ENCODE peak calls at places on chromosome 14, in four cellular contexts. One of them, this sample, is unnamed.

GRCh38 chr14:61752626-61753025 is 9.6 kb upstream of the SNAPC1 start:
- DNase-seq in IMR-90: peak; percentile 61
- DNase-seq in neuronal stem cell: no peak
- DNase-seq in trophoblast cell: no peak
- DNase-seq in this sample: no peak

GRCh38 chr14:99040711-99041110 is 231.3 kb downstream of the BCL11B start:
- DNase-seq in IMR-90: no peak
- DNase-seq in neuronal stem cell: no peak
- DNase-seq in trophoblast cell: no peak
- DNase-seq in this sample: no peak

GRCh38 chr14:91858536-91859275 is 8.6 kb downstream of the TC2N start:
- DNase-seq in IMR-90: peak; percentile 66
- DNase-seq in neuronal stem cell: no peak
- DNase-seq in trophoblast cell: no peak
- DNase-seq in this sample: no peak

GRCh38 chr14:32230695-32231280 is 27.7 kb upstream of the RNU6-8 start:
- DNase-seq in IMR-90: peak; percentile 67
- DNase-seq in neuronal stem cell: no peak
- DNase-seq in trophoblast cell: no peak
- DNase-seq in this sample: no peak

GRCh38 chr14:60622920-60623263 is 26.4 kb downstream of the SIX1 start:
- DNase-seq in IMR-90: peak; percentile 70
- DNase-seq in neuronal stem cell: no peak
- DNase-seq in trophoblast cell: no peak
- DNase-seq in this sample: no peak

GRCh38 chr14:104429291-104429861 is 150.2 kb upstream of the C14orf180 start:
- DNase-seq in IMR-90: no peak
- DNase-seq in neuronal stem cell: no peak
- DNase-seq in trophoblast cell: no peak
- DNase-seq in this sample: peak; percentile 22

GRCh38 chr14:23013056-23014054 is 3.4 kb upstream of the C14orf93 start:
- DNase-seq in IMR-90: no peak
- DNase-seq in neuronal stem cell: no peak
- DNase-seq in trophoblast cell: no peak
- DNase-seq in this sample: no peak

GRCh38 chr14:73253323-73253610 is 16.0 kb downstream of the PAPLN start:
- DNase-seq in IMR-90: no peak
- DNase-seq in neuronal stem cell: no peak
- DNase-seq in trophoblast cell: no peak
- DNase-seq in this sample: no peak

GRCh38 chr14:78764240-78764639 is 594.1 kb downstream of the NRXN3 start:
- DNase-seq in IMR-90: peak; percentile 1
- DNase-seq in neuronal stem cell: no peak
- DNase-seq in trophoblast cell: no peak
- DNase-seq in this sample: no peak

GRCh38 chr14:99359906-99360305 is 87.9 kb upstream of the BCL11B start:
- DNase-seq in IMR-90: no peak
- DNase-seq in neuronal stem cell: no peak
- DNase-seq in trophoblast cell: peak; percentile 81
- DNase-seq in this sample: no peak

GRCh38 chr14:68486809-68487208 is 306.1 kb downstream of the ZFP36L1 start:
- DNase-seq in IMR-90: no peak
- DNase-seq in neuronal stem cell: no peak
- DNase-seq in trophoblast cell: no peak
- DNase-seq in this sample: no peak
- H3K18ac ChIP-seq in IMR-90: peak overlapping the region; percentile 41
- H3K18ac ChIP-seq in neuronal stem cell: no peak overlapping the region
- H3K18ac ChIP-seq in trophoblast cell: no peak overlapping the region
- H3K18ac ChIP-seq in this sample: no peak overlapping the region

GRCh38 chr14:102748806-102749205 is 28.4 kb upstream of the TRAF3 start:
- DNase-seq in IMR-90: no peak
- DNase-seq in neuronal stem cell: no peak
- DNase-seq in trophoblast cell: no peak
- DNase-seq in this sample: no peak

GRCh38 chr14:102749393-102749792 is 27.9 kb upstream of the TRAF3 start:
- DNase-seq in IMR-90: no peak
- DNase-seq in neuronal stem cell: no peak
- DNase-seq in trophoblast cell: no peak
- DNase-seq in this sample: peak; percentile 48

GRCh38 chr14:102751088-102751487 is 26.2 kb upstream of the TRAF3 start:
- DNase-seq in IMR-90: no peak
- DNase-seq in neuronal stem cell: no peak
- DNase-seq in trophoblast cell: no peak
- DNase-seq in this sample: peak; percentile 31

GRCh38 chr14:102752239-102752847 is 24.9 kb upstream of the TRAF3 start:
- DNase-seq in IMR-90: no peak
- DNase-seq in neuronal stem cell: no peak
- DNase-seq in trophoblast cell: no peak
- DNase-seq in this sample: no peak

GRCh38 chr14:102749833-102750775 is 27.1 kb upstream of the TRAF3 start:
- DNase-seq in IMR-90: no peak
- DNase-seq in neuronal stem cell: no peak
- DNase-seq in trophoblast cell: no peak
- DNase-seq in this sample: peak; percentile 29
- H4K91ac ChIP-seq in IMR-90: no peak overlapping the region
- H4K91ac ChIP-seq in neuronal stem cell: peak overlapping the region; percentile 96
- H4K91ac ChIP-seq in trophoblast cell: no peak overlapping the region
- H4K91ac ChIP-seq in this sample: no peak overlapping the region

DNA sequence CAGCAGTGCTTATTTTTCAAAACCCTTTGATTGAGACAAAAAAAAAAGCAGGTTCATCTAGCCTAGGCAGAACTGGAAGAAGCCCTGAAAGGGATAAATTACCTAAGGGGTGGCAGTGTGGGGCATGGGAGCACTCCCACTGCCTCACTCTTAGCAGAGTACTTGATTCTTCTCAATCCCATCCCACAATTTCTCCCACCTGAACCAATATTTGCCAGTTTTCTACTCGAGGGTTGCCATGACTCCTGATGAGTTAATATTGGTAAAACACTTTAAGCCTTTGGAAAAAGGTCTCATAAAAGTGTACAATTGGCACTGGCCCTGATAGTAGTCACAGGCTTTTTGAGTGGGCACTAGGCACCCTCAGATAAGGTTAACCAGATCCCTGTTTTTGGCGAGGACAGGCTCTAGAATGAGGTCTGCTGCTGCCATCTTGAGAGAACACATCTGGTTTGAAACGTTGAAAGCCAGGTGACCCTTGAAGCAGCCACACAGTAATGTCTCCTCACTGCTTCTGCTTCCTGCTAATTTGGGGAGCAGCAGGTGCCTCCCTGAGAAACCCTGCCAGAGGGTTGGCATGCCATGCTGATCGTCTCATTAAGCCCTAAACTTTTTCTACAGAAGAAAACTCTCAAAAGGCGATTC is 320.0 kb downstream of the RAD51B start:
- DNase-seq in IMR-90: no peak
- DNase-seq in neuronal stem cell: no peak
- DNase-seq in trophoblast cell: no peak
- DNase-seq in this sample: no peak
- H3K18ac ChIP-seq in IMR-90: peak overlapping the region; percentile 68
- H3K18ac ChIP-seq in neuronal stem cell: peak overlapping the region; percentile 40
- H3K18ac ChIP-seq in trophoblast cell: peak overlapping the region; percentile 85
- H3K18ac ChIP-seq in this sample: peak overlapping the region; percentile 15

GRCh38 chr14:35383569-35384385 is 20.8 kb downstream of the NFKBIA start:
- DNase-seq in IMR-90: no peak
- DNase-seq in neuronal stem cell: no peak
- DNase-seq in trophoblast cell: no peak
- DNase-seq in this sample: no peak
- H4K91ac ChIP-seq in IMR-90: peak overlapping the region; percentile 93
- H4K91ac ChIP-seq in neuronal stem cell: no peak overlapping the region
- H4K91ac ChIP-seq in trophoblast cell: peak overlapping the region; percentile 41
- H4K91ac ChIP-seq in this sample: no peak overlapping the region

DNA sequence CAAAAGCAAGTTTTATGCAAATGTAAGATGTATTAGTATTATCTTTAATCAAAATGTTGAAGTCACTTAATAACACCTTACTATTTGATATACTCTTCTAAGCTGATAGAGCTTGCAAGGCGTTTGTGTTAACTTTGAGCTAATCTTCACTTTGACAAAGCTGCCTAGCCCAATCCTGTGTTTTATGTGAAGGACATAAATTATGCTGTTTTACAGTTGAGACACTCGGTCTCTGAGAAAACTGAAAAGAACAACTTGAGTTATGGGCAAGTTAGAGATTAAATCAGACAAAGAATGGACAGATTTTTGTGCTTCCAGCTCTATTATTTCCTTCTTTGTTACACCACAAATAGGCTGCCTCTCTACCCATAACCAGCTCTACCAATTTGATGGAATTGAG is 42.0 kb upstream of the DAAM1 start:
- DNase-seq in IMR-90: no peak
- DNase-seq in neuronal stem cell: no peak
- DNase-seq in trophoblast cell: no peak
- DNase-seq in this sample: no peak
- H3K18ac ChIP-seq in IMR-90: no peak overlapping the region
- H3K18ac ChIP-seq in neuronal stem cell: no peak overlapping the region
- H3K18ac ChIP-seq in trophoblast cell: no peak overlapping the region
- H3K18ac ChIP-seq in this sample: no peak overlapping the region

DNA sequence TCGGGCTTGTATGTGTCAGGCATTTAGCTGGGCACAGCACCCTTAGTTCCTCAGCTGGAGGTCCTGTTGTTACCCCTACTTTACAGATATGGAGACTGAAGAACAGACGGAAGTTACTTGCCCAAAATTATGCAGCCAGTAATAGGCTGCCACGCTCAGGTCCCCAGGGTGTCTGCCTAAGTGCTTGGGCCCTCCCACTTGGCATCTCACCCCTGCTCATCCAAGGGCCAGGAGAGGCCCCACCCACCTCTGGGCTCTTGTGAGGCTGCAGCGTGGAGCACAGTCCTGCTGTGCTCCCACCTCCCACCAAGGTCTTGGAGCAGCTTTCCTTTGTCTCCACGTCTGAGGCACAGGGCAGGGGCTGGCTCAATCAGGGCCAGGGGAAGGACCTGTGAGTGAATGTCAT is 64.6 kb downstream of the BEGAIN start:
- DNase-seq in IMR-90: no peak
- DNase-seq in neuronal stem cell: no peak
- DNase-seq in trophoblast cell: no peak
- DNase-seq in this sample: no peak
- H4K91ac ChIP-seq in IMR-90: no peak overlapping the region
- H4K91ac ChIP-seq in neuronal stem cell: no peak overlapping the region
- H4K91ac ChIP-seq in trophoblast cell: no peak overlapping the region
- H4K91ac ChIP-seq in this sample: no peak overlapping the region

DNA sequence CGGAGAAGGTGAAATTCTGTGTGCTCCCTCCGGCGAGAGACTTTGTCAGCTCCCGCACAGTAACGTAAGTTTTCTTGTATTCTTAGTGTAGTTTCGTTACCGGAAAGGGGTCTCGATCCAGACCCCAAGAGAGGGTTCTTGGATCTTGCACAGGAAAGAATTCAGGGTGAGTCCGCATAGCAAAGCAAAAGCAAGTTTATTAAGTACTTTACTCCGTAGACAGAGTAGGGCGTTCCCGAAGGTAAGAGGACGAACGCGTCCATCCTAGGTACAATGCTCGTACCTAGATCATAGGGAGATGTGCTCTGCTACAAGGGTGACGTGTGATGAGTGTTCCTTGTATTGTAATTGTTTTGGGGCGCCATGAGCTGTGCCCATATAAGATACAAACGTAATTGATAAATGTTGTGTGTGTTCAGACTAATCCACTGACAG is 293 bp downstream of the IFI27L1 start:
- DNase-seq in IMR-90: no peak
- DNase-seq in neuronal stem cell: no peak
- DNase-seq in trophoblast cell: no peak
- DNase-seq in this sample: no peak
- H3K18ac ChIP-seq in IMR-90: peak overlapping the region; percentile 43
- H3K18ac ChIP-seq in neuronal stem cell: no peak overlapping the region
- H3K18ac ChIP-seq in trophoblast cell: no peak overlapping the region
- H3K18ac ChIP-seq in this sample: no peak overlapping the region

GRCh38 chr14:58629273-58629672 is 8.5 kb upstream of the DACT1 start:
- DNase-seq in IMR-90: no peak
- DNase-seq in neuronal stem cell: no peak
- DNase-seq in trophoblast cell: no peak
- DNase-seq in this sample: no peak

GRCh38 chr14:58628381-58628780 is 9.4 kb upstream of the DACT1 start:
- DNase-seq in IMR-90: peak; percentile 29
- DNase-seq in neuronal stem cell: no peak
- DNase-seq in trophoblast cell: peak; percentile 93
- DNase-seq in this sample: peak; percentile 75

GRCh38 chr14:58633831-58634230 is 3.9 kb upstream of the DACT1 start:
- DNase-seq in IMR-90: peak; percentile 17
- DNase-seq in neuronal stem cell: no peak
- DNase-seq in trophoblast cell: peak; percentile 66
- DNase-seq in this sample: no peak

GRCh38 chr14:58635041-58635440 is 2.7 kb upstream of the DACT1 start:
- DNase-seq in IMR-90: no peak
- DNase-seq in neuronal stem cell: no peak
- DNase-seq in trophoblast cell: no peak
- DNase-seq in this sample: no peak

GRCh38 chr14:58631720-58632119 is 6.0 kb upstream of the DACT1 start:
- DNase-seq in IMR-90: no peak
- DNase-seq in neuronal stem cell: no peak
- DNase-seq in trophoblast cell: no peak
- DNase-seq in this sample: peak; percentile 41
- H4K91ac ChIP-seq in IMR-90: no peak overlapping the region
- H4K91ac ChIP-seq in neuronal stem cell: no peak overlapping the region
- H4K91ac ChIP-seq in trophoblast cell: peak overlapping the region; percentile 95
- H4K91ac ChIP-seq in this sample: no peak overlapping the region

GRCh38 chr14:68075382-68076029 is 255.9 kb downstream of the RAD51B start:
- DNase-seq in IMR-90: no peak
- DNase-seq in neuronal stem cell: no peak
- DNase-seq in trophoblast cell: no peak
- DNase-seq in this sample: no peak
- H3K18ac ChIP-seq in IMR-90: no peak overlapping the region
- H3K18ac ChIP-seq in neuronal stem cell: peak overlapping the region; percentile 45
- H3K18ac ChIP-seq in trophoblast cell: peak overlapping the region; percentile 0
- H3K18ac ChIP-seq in this sample: peak overlapping the region; percentile 8

This sample was measured in H9.